ENCODE peak calls at places on chromosomes 4 and X, in four cellular contexts. One of them, this sample, is unnamed. For H3K9me3, the result is how much of the 10 kb centered on the place peaks cover.

GRCh38 chr4:139913398-139913990 is 240.5 kb downstream of the MAML3 start:
- DNase-seq in A549: no peak
- DNase-seq in heart right ventricle: no peak
- DNase-seq in uterus: no peak
- DNase-seq in this sample: no peak

GRCh38 chr4:169987327-169988228 is 38.6 kb downstream of the MFAP3L start:
- DNase-seq in heart right ventricle: no peak
- DNase-seq in A549: no peak
- DNase-seq in uterus: no peak
- DNase-seq in this sample: no peak

GRCh38 chrX:68832516-68833447 is 4.0 kb downstream of the EFNB1 start:
- DNase-seq in uterus: peak
- DNase-seq in A549: no peak
- DNase-seq in heart right ventricle: no peak
- DNase-seq in this sample: peak

GRCh38 chr4:39324446-39324845 is 41.7 kb downstream of the RFC1 start:
- DNase-seq in heart right ventricle: no peak
- DNase-seq in uterus: no peak
- DNase-seq in A549: no peak
- DNase-seq in this sample: no peak

GRCh38 chr4:7798215-7798995 is 141.3 kb downstream of the AFAP1 start:
- DNase-seq in heart right ventricle: no peak
- DNase-seq in A549: peak
- DNase-seq in uterus: no peak
- DNase-seq in this sample: no peak

GRCh38 chr4:128516568-128516967 is 229.0 kb upstream of the PGRMC2 start:
- DNase-seq in uterus: no peak
- DNase-seq in heart right ventricle: no peak
- DNase-seq in A549: no peak
- DNase-seq in this sample: no peak

GRCh38 chrX:34915463-34916225 is 27.0 kb upstream of the FAM47B start:
- DNase-seq in A549: no peak
- DNase-seq in uterus: no peak
- DNase-seq in heart right ventricle: no peak
- DNase-seq in this sample: no peak

GRCh38 chr4:74855879-74856278 is 61.6 kb upstream of the BTC start:
- DNase-seq in uterus: no peak
- DNase-seq in A549: no peak
- DNase-seq in heart right ventricle: no peak
- DNase-seq in this sample: no peak

GRCh38 chrX:108484251-108484650 is 44.6 kb downstream of the COL4A5 start:
- DNase-seq in heart right ventricle: no peak
- DNase-seq in A549: no peak
- DNase-seq in uterus: no peak
- DNase-seq in this sample: no peak

GRCh38 chr4:166091914-166092510 is 219.0 kb downstream of the TLL1 start:
- DNase-seq in A549: peak
- DNase-seq in uterus: no peak
- DNase-seq in heart right ventricle: no peak
- DNase-seq in this sample: no peak

GRCh38 chr4:7217453-7218310 is 25.3 kb downstream of the SORCS2 start:
- DNase-seq in heart right ventricle: no peak
- DNase-seq in A549: peak
- DNase-seq in uterus: no peak
- DNase-seq in this sample: no peak

GRCh38 chr4:5220028-5220427 is 168.7 kb downstream of the STK32B start:
- DNase-seq in uterus: no peak
- DNase-seq in heart right ventricle: no peak
- DNase-seq in A549: no peak
- DNase-seq in this sample: no peak

GRCh38 chrX:119880552-119881437 is 9.2 kb downstream of the NDUFA1 start:
- DNase-seq in heart right ventricle: peak
- DNase-seq in A549: peak
- DNase-seq in uterus: no peak
- DNase-seq in this sample: no peak

GRCh38 chr4:3183008-3183407 is 66.0 kb upstream of the MSANTD1 start:
- DNase-seq in heart right ventricle: no peak
- DNase-seq in uterus: no peak
- DNase-seq in A549: no peak
- DNase-seq in this sample: no peak

GRCh38 chr4:45693746-45694145 is 430.1 kb downstream of the GABRG1 start:
- DNase-seq in A549: no peak
- DNase-seq in uterus: no peak
- DNase-seq in heart right ventricle: no peak
- DNase-seq in this sample: no peak

GRCh38 chrX:38095971-38096529 is 89.7 kb downstream of the SYTL5 start:
- DNase-seq in A549: peak
- DNase-seq in uterus: no peak
- DNase-seq in heart right ventricle: no peak
- DNase-seq in this sample: no peak

GRCh38 chr4:15656038-15656470 is 897 bp upstream of the FBXL5 start:
- DNase-seq in A549: no peak
- DNase-seq in uterus: no peak
- DNase-seq in heart right ventricle: peak
- DNase-seq in this sample: no peak

GRCh38 chr4:140609548-140610425 is 41.0 kb upstream of the UCP1 start:
- DNase-seq in uterus: no peak
- DNase-seq in A549: peak
- DNase-seq in heart right ventricle: no peak
- DNase-seq in this sample: no peak

GRCh38 chr4:123597586-123597985 is 201.0 kb downstream of the SPRY1 start:
- DNase-seq in uterus: no peak
- DNase-seq in heart right ventricle: no peak
- DNase-seq in A549: no peak
- DNase-seq in this sample: no peak

GRCh38 chr4:146368209-146368608 is 153.5 kb downstream of the SLC10A7 start:
- DNase-seq in uterus: no peak
- DNase-seq in A549: no peak
- DNase-seq in heart right ventricle: peak
- DNase-seq in this sample: no peak

GRCh38 chrX:100696699-100697351 is 35.1 kb downstream of the SYTL4 start:
- DNase-seq in heart right ventricle: no peak
- DNase-seq in A549: no peak
- DNase-seq in uterus: no peak
- DNase-seq in this sample: no peak

GRCh38 chr4:87458913-87459312 is 36.5 kb downstream of the NUDT9 start:
- DNase-seq in A549: no peak
- DNase-seq in heart right ventricle: no peak
- DNase-seq in uterus: no peak
- DNase-seq in this sample: no peak

GRCh38 chrX:38335382-38335781 is 8.1 kb upstream of the RPGR start:
- DNase-seq in uterus: no peak
- DNase-seq in heart right ventricle: no peak
- DNase-seq in A549: no peak
- DNase-seq in this sample: no peak

GRCh38 chr4:110172972-110173371 is 25.4 kb downstream of the ELOVL6 start:
- DNase-seq in heart right ventricle: no peak
- DNase-seq in A549: no peak
- DNase-seq in uterus: no peak
- DNase-seq in this sample: no peak

GRCh38 chr4:21901281-21901680 is 47.3 kb downstream of the KCNIP4 start:
- DNase-seq in heart right ventricle: no peak
- DNase-seq in uterus: no peak
- DNase-seq in A549: peak
- DNase-seq in this sample: no peak

GRCh38 chrX:45775462-45775861 is 574.8 kb upstream of the DIPK2B start:
- DNase-seq in uterus: no peak
- DNase-seq in A549: peak
- DNase-seq in heart right ventricle: no peak
- DNase-seq in this sample: no peak

GRCh38 chr4:169619518-169619957 is 840 bp upstream of the CLCN3 start:
- DNase-seq in A549: peak
- DNase-seq in heart right ventricle: peak
- DNase-seq in uterus: peak
- DNase-seq in this sample: no peak

GRCh38 chr4:137968956-137969709 is 273.0 kb downstream of the SLC7A11 start:
- DNase-seq in heart right ventricle: no peak
- DNase-seq in A549: no peak
- DNase-seq in uterus: no peak
- DNase-seq in this sample: no peak

GRCh38 chrX:22249371-22249770 is 23.3 kb upstream of the CBLL2 start:
- DNase-seq in uterus: no peak
- DNase-seq in heart right ventricle: no peak
- DNase-seq in A549: no peak
- DNase-seq in this sample: no peak

GRCh38 chr4:172652369-172652768 is 516.2 kb upstream of the GALNT7 start:
- DNase-seq in heart right ventricle: no peak
- DNase-seq in A549: no peak
- DNase-seq in uterus: no peak
- DNase-seq in this sample: no peak

GRCh38 chr4:78749972-78750727 is 26.0 kb upstream of the BMP2K start:
- DNase-seq in uterus: no peak
- DNase-seq in A549: no peak
- DNase-seq in heart right ventricle: no peak
- DNase-seq in this sample: no peak

GRCh38 chr4:168713193-168713592 is 216.3 kb downstream of the PALLD start:
- DNase-seq in A549: no peak
- DNase-seq in heart right ventricle: no peak
- DNase-seq in uterus: no peak
- DNase-seq in this sample: no peak

GRCh38 chr4:12144051-12144450 is 715.4 kb upstream of the HS3ST1 start:
- DNase-seq in A549: no peak
- DNase-seq in uterus: no peak
- DNase-seq in heart right ventricle: no peak
- DNase-seq in this sample: no peak

GRCh38 chr4:154491731-154492249 is at the start of gene DCHS2:
- DNase-seq in A549: no peak
- DNase-seq in heart right ventricle: no peak
- DNase-seq in uterus: peak
- DNase-seq in this sample: no peak

GRCh38 chr4:8915201-8916200 is 43.9 kb upstream of the HMX1 start:
- DNase-seq in A549: no peak
- DNase-seq in uterus: no peak
- DNase-seq in heart right ventricle: no peak
- DNase-seq in this sample: no peak

GRCh38 chr4:75009138-75009537 is 76.2 kb downstream of the PARM1 start:
- DNase-seq in A549: no peak
- DNase-seq in heart right ventricle: no peak
- DNase-seq in uterus: no peak
- DNase-seq in this sample: no peak

GRCh38 chrX:65595460-65595876 is 60.9 kb upstream of the LAS1L start:
- DNase-seq in heart right ventricle: peak
- DNase-seq in uterus: peak
- DNase-seq in A549: peak
- DNase-seq in this sample: peak

GRCh38 chr4:3668825-3669552 is 97.2 kb upstream of the ADRA2C start:
- DNase-seq in A549: no peak
- DNase-seq in heart right ventricle: no peak
- DNase-seq in uterus: no peak
- DNase-seq in this sample: no peak

DNA sequence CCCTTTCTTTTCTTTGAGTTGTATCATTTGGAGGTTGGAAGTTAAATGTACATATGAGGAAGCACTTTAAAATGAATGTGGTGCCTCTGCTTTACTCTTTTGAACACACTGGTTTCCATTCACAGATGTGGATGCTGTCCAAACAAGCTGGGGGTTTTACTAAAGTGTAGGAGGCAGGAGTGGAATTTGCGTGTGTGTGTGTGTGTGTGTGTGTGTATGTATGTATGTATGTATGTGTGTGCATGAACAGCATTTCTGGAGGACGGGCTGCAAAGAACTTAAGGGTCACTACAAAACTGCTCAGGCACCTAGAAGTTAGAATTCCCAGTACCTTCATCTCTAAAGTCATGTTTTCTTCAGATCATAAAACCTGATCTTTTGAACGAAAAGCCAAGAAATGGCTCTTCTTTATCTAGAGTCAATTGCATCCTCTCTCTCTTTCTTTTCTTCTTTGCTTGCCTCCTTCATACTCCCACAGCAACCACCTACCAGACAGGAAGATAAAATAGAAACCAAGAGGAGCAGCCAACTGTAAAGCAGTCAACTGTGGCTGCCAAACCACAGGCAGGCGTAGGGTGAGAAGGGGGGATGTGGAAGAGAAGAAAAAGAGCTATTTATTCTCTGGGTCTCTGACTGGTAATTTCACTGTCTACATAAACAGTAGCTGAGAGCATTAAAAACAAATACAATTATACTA is 177.0 kb upstream of the RASGEF1B start:
- DNase-seq in heart right ventricle: no peak
- DNase-seq in A549: no peak
- DNase-seq in uterus: no peak
- DNase-seq in this sample: no peak
- TF ChIP-seq CTCF in heart right ventricle: no peak
- TF ChIP-seq CTCF in A549: no peak
- TF ChIP-seq CTCF in uterus: no peak
- TF ChIP-seq CTCF in this sample: no peak

DNA sequence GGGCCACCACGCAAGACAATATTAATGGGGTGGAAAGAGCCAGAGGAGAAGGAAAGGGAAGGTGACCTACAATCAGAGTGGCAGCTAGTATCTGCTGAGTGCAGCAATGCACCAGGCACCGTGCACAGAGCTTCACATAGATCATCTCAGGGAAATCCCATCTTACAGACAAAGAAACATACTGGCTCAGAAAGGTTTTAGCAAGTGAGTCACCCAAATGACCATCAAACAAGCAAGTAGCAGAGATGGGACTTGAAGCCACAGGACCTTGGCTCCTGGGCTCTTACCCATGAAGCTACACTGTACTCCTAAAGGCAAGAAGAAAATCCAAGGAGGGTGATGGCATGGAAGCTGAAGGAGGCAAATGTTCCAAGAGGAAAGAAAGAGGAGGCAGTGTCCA is 6.8 kb downstream of the ANXA5 start:
- DNase-seq in heart right ventricle: no peak
- DNase-seq in A549: no peak
- DNase-seq in uterus: no peak
- DNase-seq in this sample: no peak
- H3K4me3 ChIP-seq in heart right ventricle: no peak
- H3K4me3 ChIP-seq in A549: peak
- H3K4me3 ChIP-seq in uterus: no peak
- H3K4me3 ChIP-seq in this sample: no peak

DNA sequence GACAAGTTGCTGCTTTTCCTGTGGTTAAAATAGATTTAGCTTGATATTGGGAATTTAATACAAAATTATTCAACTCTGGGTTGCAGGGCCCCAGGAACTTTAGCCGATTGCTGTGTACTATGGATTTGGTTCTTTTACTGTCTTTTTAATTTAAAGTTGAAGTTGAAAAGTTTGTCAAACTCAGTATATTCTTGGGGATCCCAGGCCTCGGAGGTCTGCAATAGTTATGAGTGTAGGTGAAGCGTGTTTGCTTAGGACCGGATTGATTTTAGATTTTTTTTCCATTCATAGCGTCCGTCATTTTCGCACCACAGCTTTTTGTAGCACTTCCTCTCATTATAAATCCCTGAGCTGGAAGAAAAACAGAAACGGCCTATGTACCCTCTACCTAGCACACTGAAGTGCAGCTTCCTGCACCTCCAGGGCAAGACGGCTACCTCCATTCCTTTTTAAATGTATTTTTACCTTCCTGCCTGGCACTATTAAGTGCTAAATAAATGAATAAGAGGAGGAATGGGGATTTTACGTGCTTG is 452 bp upstream of the AGA start:
- DNase-seq in uterus: no peak
- DNase-seq in heart right ventricle: no peak
- DNase-seq in A549: peak
- DNase-seq in this sample: no peak
- H3K9me3 ChIP-seq in uterus: under half
- H3K9me3 ChIP-seq in heart right ventricle: under half
- H3K9me3 ChIP-seq in A549: under half
- H3K9me3 ChIP-seq in this sample: under half

GRCh38 chr4:188892837-188893236 is 753.6 kb downstream of the TRIML1 start:
- DNase-seq in A549: no peak
- DNase-seq in heart right ventricle: no peak
- DNase-seq in uterus: no peak
- DNase-seq in this sample: no peak
- TF ChIP-seq CTCF in A549: no peak
- TF ChIP-seq CTCF in heart right ventricle: no peak
- TF ChIP-seq CTCF in uterus: no peak
- TF ChIP-seq CTCF in this sample: no peak

This sample was measured in gastrocnemius medialis.